ENCODE peak calls at places on chromosomes 6 and 20, in ten cellular contexts. One of them, this sample, is unnamed.

GRCh38 chr20:43914697-43915208 is at the start of gene TOX2:
- DNase-seq in fibroblast of lung: peak
- DNase-seq in CD4-positive, alpha-beta T cell: peak
- DNase-seq in SJSA1: peak
- DNase-seq in left ventricle myocardium inferior: peak
- DNase-seq in CD8-positive, alpha-beta T cell: peak
- DNase-seq in hepatocyte: peak
- DNase-seq in heart right ventricle: no peak
- DNase-seq in HL-60: no peak
- DNase-seq in psoas muscle: peak
- DNase-seq in this sample: peak

GRCh38 chr6:42889815-42890214 is 10.4 kb downstream of the RPL7L1 start:
- DNase-seq in fibroblast of lung: peak
- DNase-seq in CD4-positive, alpha-beta T cell: no peak
- DNase-seq in SJSA1: no peak
- DNase-seq in left ventricle myocardium inferior: no peak
- DNase-seq in CD8-positive, alpha-beta T cell: no peak
- DNase-seq in hepatocyte: no peak
- DNase-seq in heart right ventricle: no peak
- DNase-seq in HL-60: no peak
- DNase-seq in psoas muscle: no peak
- DNase-seq in this sample: no peak

GRCh38 chr20:57876163-57876562 is 166.3 kb upstream of the PMEPA1 start:
- DNase-seq in fibroblast of lung: no peak
- DNase-seq in CD4-positive, alpha-beta T cell: no peak
- DNase-seq in SJSA1: no peak
- DNase-seq in left ventricle myocardium inferior: no peak
- DNase-seq in CD8-positive, alpha-beta T cell: peak
- DNase-seq in hepatocyte: no peak
- DNase-seq in heart right ventricle: no peak
- DNase-seq in HL-60: no peak
- DNase-seq in psoas muscle: no peak
- DNase-seq in this sample: no peak

GRCh38 chr6:159981171-159981571 is 12.3 kb downstream of the IGF2R start:
- DNase-seq in fibroblast of lung: no peak
- DNase-seq in CD4-positive, alpha-beta T cell: no peak
- DNase-seq in SJSA1: no peak
- DNase-seq in left ventricle myocardium inferior: no peak
- DNase-seq in CD8-positive, alpha-beta T cell: no peak
- DNase-seq in hepatocyte: no peak
- DNase-seq in heart right ventricle: no peak
- DNase-seq in HL-60: no peak
- DNase-seq in psoas muscle: no peak
- DNase-seq in this sample: no peak

GRCh38 chr20:63501818-63502670 is 3.2 kb upstream of the EEF1A2 start:
- DNase-seq in fibroblast of lung: no peak
- DNase-seq in CD4-positive, alpha-beta T cell: no peak
- DNase-seq in SJSA1: no peak
- DNase-seq in left ventricle myocardium inferior: peak
- DNase-seq in CD8-positive, alpha-beta T cell: no peak
- DNase-seq in hepatocyte: no peak
- DNase-seq in heart right ventricle: peak
- DNase-seq in HL-60: no peak
- DNase-seq in psoas muscle: peak
- DNase-seq in this sample: peak

GRCh38 chr20:4488407-4489339 is 233.0 kb upstream of the PRND start:
- DNase-seq in fibroblast of lung: peak
- DNase-seq in CD4-positive, alpha-beta T cell: no peak
- DNase-seq in SJSA1: peak
- DNase-seq in left ventricle myocardium inferior: no peak
- DNase-seq in CD8-positive, alpha-beta T cell: no peak
- DNase-seq in hepatocyte: no peak
- DNase-seq in heart right ventricle: no peak
- DNase-seq in HL-60: no peak
- DNase-seq in psoas muscle: no peak
- DNase-seq in this sample: no peak

GRCh38 chr20:17083738-17084137 is 143.1 kb upstream of the PCSK2 start:
- DNase-seq in fibroblast of lung: peak
- DNase-seq in CD4-positive, alpha-beta T cell: no peak
- DNase-seq in SJSA1: no peak
- DNase-seq in left ventricle myocardium inferior: no peak
- DNase-seq in CD8-positive, alpha-beta T cell: no peak
- DNase-seq in hepatocyte: peak
- DNase-seq in heart right ventricle: no peak
- DNase-seq in HL-60: no peak
- DNase-seq in psoas muscle: no peak
- DNase-seq in this sample: no peak

GRCh38 chr20:35020108-35021031 is 64.7 kb downstream of the MYH7B start:
- DNase-seq in fibroblast of lung: no peak
- DNase-seq in CD4-positive, alpha-beta T cell: no peak
- DNase-seq in SJSA1: no peak
- DNase-seq in left ventricle myocardium inferior: no peak
- DNase-seq in CD8-positive, alpha-beta T cell: no peak
- DNase-seq in hepatocyte: no peak
- DNase-seq in heart right ventricle: no peak
- DNase-seq in HL-60: no peak
- DNase-seq in psoas muscle: no peak
- DNase-seq in this sample: no peak

GRCh38 chr20:31663838-31664695 is 26.4 kb downstream of the COX4I2 start:
- DNase-seq in fibroblast of lung: no peak
- DNase-seq in CD4-positive, alpha-beta T cell: no peak
- DNase-seq in SJSA1: peak
- DNase-seq in left ventricle myocardium inferior: no peak
- DNase-seq in CD8-positive, alpha-beta T cell: no peak
- DNase-seq in hepatocyte: peak
- DNase-seq in heart right ventricle: no peak
- DNase-seq in HL-60: no peak
- DNase-seq in psoas muscle: no peak
- DNase-seq in this sample: no peak

GRCh38 chr6:137166247-137167098 is 7.0 kb downstream of the IL22RA2 start:
- DNase-seq in fibroblast of lung: no peak
- DNase-seq in CD4-positive, alpha-beta T cell: no peak
- DNase-seq in SJSA1: no peak
- DNase-seq in left ventricle myocardium inferior: no peak
- DNase-seq in CD8-positive, alpha-beta T cell: no peak
- DNase-seq in hepatocyte: no peak
- DNase-seq in heart right ventricle: no peak
- DNase-seq in HL-60: no peak
- DNase-seq in psoas muscle: no peak
- DNase-seq in this sample: no peak

GRCh38 chr20:18727032-18727508 is 86.5 kb upstream of the SCP2D1 start:
- DNase-seq in fibroblast of lung: no peak
- DNase-seq in CD4-positive, alpha-beta T cell: no peak
- DNase-seq in SJSA1: no peak
- DNase-seq in left ventricle myocardium inferior: no peak
- DNase-seq in CD8-positive, alpha-beta T cell: no peak
- DNase-seq in hepatocyte: no peak
- DNase-seq in heart right ventricle: no peak
- DNase-seq in HL-60: no peak
- DNase-seq in psoas muscle: no peak
- DNase-seq in this sample: no peak

GRCh38 chr20:38878798-38879197 is 47.4 kb upstream of the FAM83D start:
- DNase-seq in fibroblast of lung: peak
- DNase-seq in CD4-positive, alpha-beta T cell: no peak
- DNase-seq in SJSA1: no peak
- DNase-seq in left ventricle myocardium inferior: no peak
- DNase-seq in CD8-positive, alpha-beta T cell: no peak
- DNase-seq in hepatocyte: peak
- DNase-seq in heart right ventricle: peak
- DNase-seq in HL-60: no peak
- DNase-seq in psoas muscle: no peak
- DNase-seq in this sample: no peak
- H3K27ac ChIP-seq in fibroblast of lung: no peak
- H3K27ac ChIP-seq in CD4-positive, alpha-beta T cell: no peak
- H3K27ac ChIP-seq in SJSA1: no peak
- H3K27ac ChIP-seq in left ventricle myocardium inferior: no peak
- H3K27ac ChIP-seq in CD8-positive, alpha-beta T cell: no peak
- H3K27ac ChIP-seq in hepatocyte: no peak
- H3K27ac ChIP-seq in heart right ventricle: no peak
- H3K27ac ChIP-seq in HL-60: no peak
- H3K27ac ChIP-seq in psoas muscle: no peak
- H3K27ac ChIP-seq in this sample: peak

GRCh38 chr6:30102701-30103629 is 9.9 kb downstream of the TRIM31 start:
- DNase-seq in fibroblast of lung: peak
- DNase-seq in CD4-positive, alpha-beta T cell: peak
- DNase-seq in SJSA1: peak
- DNase-seq in left ventricle myocardium inferior: peak
- DNase-seq in CD8-positive, alpha-beta T cell: peak
- DNase-seq in hepatocyte: peak
- DNase-seq in heart right ventricle: peak
- DNase-seq in HL-60: peak
- DNase-seq in psoas muscle: peak
- DNase-seq in this sample: peak
- H3K27ac ChIP-seq in fibroblast of lung: no peak
- H3K27ac ChIP-seq in CD4-positive, alpha-beta T cell: no peak
- H3K27ac ChIP-seq in SJSA1: no peak
- H3K27ac ChIP-seq in left ventricle myocardium inferior: peak
- H3K27ac ChIP-seq in CD8-positive, alpha-beta T cell: no peak
- H3K27ac ChIP-seq in hepatocyte: peak
- H3K27ac ChIP-seq in heart right ventricle: peak
- H3K27ac ChIP-seq in HL-60: no peak
- H3K27ac ChIP-seq in psoas muscle: peak
- H3K27ac ChIP-seq in this sample: no peak

DNA sequence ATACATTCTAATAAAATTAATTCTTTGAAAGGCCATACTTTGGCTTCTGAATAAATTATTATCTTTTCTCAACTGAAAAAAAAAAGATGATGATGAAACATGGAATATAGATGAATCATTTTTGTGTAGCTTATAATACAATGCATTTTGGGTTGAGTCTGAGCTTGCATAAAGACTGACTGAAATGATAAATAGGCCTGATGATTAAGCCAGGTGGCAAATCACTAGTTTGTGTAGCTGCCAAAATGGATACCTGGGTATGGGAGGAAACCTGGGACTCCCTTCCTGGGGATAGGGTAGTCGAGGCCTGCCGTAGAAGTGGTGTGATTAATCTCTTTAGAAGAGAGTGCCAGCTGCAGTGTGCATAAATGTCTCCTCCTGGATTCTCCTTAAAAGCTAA is 275.0 kb downstream of the GRIK2 start:
- DNase-seq in fibroblast of lung: peak
- DNase-seq in CD4-positive, alpha-beta T cell: no peak
- DNase-seq in SJSA1: no peak
- DNase-seq in left ventricle myocardium inferior: no peak
- DNase-seq in CD8-positive, alpha-beta T cell: no peak
- DNase-seq in hepatocyte: no peak
- DNase-seq in heart right ventricle: no peak
- DNase-seq in HL-60: no peak
- DNase-seq in psoas muscle: no peak
- DNase-seq in this sample: no peak
- H3K27ac ChIP-seq in fibroblast of lung: no peak
- H3K27ac ChIP-seq in CD4-positive, alpha-beta T cell: no peak
- H3K27ac ChIP-seq in SJSA1: no peak
- H3K27ac ChIP-seq in left ventricle myocardium inferior: no peak
- H3K27ac ChIP-seq in CD8-positive, alpha-beta T cell: no peak
- H3K27ac ChIP-seq in hepatocyte: no peak
- H3K27ac ChIP-seq in heart right ventricle: no peak
- H3K27ac ChIP-seq in HL-60: no peak
- H3K27ac ChIP-seq in psoas muscle: no peak
- H3K27ac ChIP-seq in this sample: no peak

DNA sequence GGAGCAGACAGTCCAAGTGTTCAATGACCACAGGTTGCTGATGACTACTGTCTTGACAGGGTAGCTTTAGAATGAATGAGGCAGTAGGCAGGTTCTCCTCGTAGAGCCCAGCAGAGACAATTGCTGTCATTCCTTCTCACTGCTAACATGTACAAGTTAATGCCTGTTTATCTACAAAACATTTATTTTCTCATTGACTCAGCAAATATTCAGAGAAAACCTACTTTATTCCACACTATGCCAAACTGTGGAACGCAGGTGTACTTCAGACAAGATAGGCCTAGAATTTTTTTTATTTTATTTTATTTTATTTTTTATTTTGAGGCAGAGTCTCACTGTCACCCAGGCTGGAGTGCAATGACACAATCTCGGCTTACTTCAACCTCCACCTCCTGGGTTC is 50.8 kb downstream of the ARHGAP18 start:
- DNase-seq in fibroblast of lung: no peak
- DNase-seq in CD4-positive, alpha-beta T cell: no peak
- DNase-seq in SJSA1: no peak
- DNase-seq in left ventricle myocardium inferior: no peak
- DNase-seq in CD8-positive, alpha-beta T cell: no peak
- DNase-seq in hepatocyte: no peak
- DNase-seq in heart right ventricle: no peak
- DNase-seq in HL-60: no peak
- DNase-seq in psoas muscle: no peak
- DNase-seq in this sample: no peak
- H3K27ac ChIP-seq in fibroblast of lung: no peak
- H3K27ac ChIP-seq in CD4-positive, alpha-beta T cell: no peak
- H3K27ac ChIP-seq in SJSA1: no peak
- H3K27ac ChIP-seq in left ventricle myocardium inferior: peak
- H3K27ac ChIP-seq in CD8-positive, alpha-beta T cell: no peak
- H3K27ac ChIP-seq in hepatocyte: no peak
- H3K27ac ChIP-seq in heart right ventricle: no peak
- H3K27ac ChIP-seq in HL-60: no peak
- H3K27ac ChIP-seq in psoas muscle: no peak
- H3K27ac ChIP-seq in this sample: no peak

GRCh38 chr20:37342231-37343177 is 3.4 kb upstream of the SRC start:
- DNase-seq in fibroblast of lung: no peak
- DNase-seq in CD4-positive, alpha-beta T cell: no peak
- DNase-seq in SJSA1: peak
- DNase-seq in left ventricle myocardium inferior: no peak
- DNase-seq in CD8-positive, alpha-beta T cell: no peak
- DNase-seq in hepatocyte: no peak
- DNase-seq in heart right ventricle: no peak
- DNase-seq in HL-60: no peak
- DNase-seq in psoas muscle: no peak
- DNase-seq in this sample: no peak
- H3K27ac ChIP-seq in fibroblast of lung: no peak
- H3K27ac ChIP-seq in CD4-positive, alpha-beta T cell: no peak
- H3K27ac ChIP-seq in SJSA1: no peak
- H3K27ac ChIP-seq in left ventricle myocardium inferior: no peak
- H3K27ac ChIP-seq in CD8-positive, alpha-beta T cell: no peak
- H3K27ac ChIP-seq in hepatocyte: no peak
- H3K27ac ChIP-seq in heart right ventricle: no peak
- H3K27ac ChIP-seq in HL-60: no peak
- H3K27ac ChIP-seq in psoas muscle: no peak
- H3K27ac ChIP-seq in this sample: no peak